ENCODE peak calls at places on chromosomes 16 and 17, in five cellular contexts. E is IMR-90, H is neuronal stem cell, Z is H9, K is mesenchymal stem cell. C is an unnamed sample.

GRCh38 chr16:25198021-25198420 is 18.7 kb upstream of the AQP8 start:
- DNase-seq in E (peak), H (no peak), Z (no peak), K (no peak), C (no peak)

GRCh38 chr16:86251682-86252081 is 258.6 kb upstream of the FOXF1 start:
- DNase-seq in E (peak), H (no peak), Z (no peak), K (peak), C (no peak)

GRCh38 chr17:82553210-82553930 is 33.8 kb downstream of the FOXK2 start:
- DNase-seq in E (no peak), H (no peak), Z (peak), K (no peak), C (no peak)

GRCh38 chr16:2151188-2152091 is 3.0 kb downstream of the RAB26 start:
- DNase-seq in E (no peak), H (no peak), Z (peak), K (no peak), C (no peak)

GRCh38 chr16:14300631-14301149 is 229.6 kb downstream of the MRTFB start:
- DNase-seq in E (peak), H (no peak), Z (peak), K (peak), C (peak)

GRCh38 chr17:71496552-71496951 is 624.3 kb upstream of the SOX9 start:
- DNase-seq in E (peak), H (no peak), Z (no peak), K (peak), C (no peak)

GRCh38 chr17:40094874-40095273 is 5.5 kb downstream of the NR1D1 start:
- DNase-seq in E (no peak), H (no peak), Z (no peak), K (no peak), C (no peak)

GRCh38 chr17:29624586-29624985 is 1.9 kb upstream of the CORO6 start:
- DNase-seq in E (no peak), H (no peak), Z (no peak), K (no peak), C (peak)

GRCh38 chr17:45006927-45007461 is 38.9 kb upstream of the C1QL1 start:
- DNase-seq in E (no peak), H (no peak), Z (no peak), K (no peak), C (no peak)

GRCh38 chr17:259341-259976 is 78.0 kb upstream of the DOC2B start:
- DNase-seq in E (no peak), H (no peak), Z (no peak), K (no peak), C (no peak)

GRCh38 chr16:16149710-16150116 is 73.6 kb downstream of the ABCC6 start:
- DNase-seq in E (no peak), H (no peak), Z (no peak), K (no peak), C (no peak)

GRCh38 chr17:39822051-39822450 is 42.1 kb downstream of the IKZF3 start:
- DNase-seq in E (no peak), H (no peak), Z (no peak), K (no peak), C (no peak)

GRCh38 chr16:79294568-79294967 is 306.0 kb downstream of the MAF start:
- DNase-seq in E (no peak), H (no peak), Z (no peak), K (no peak), C (peak)

GRCh38 chr17:80687819-80688218 is 143.2 kb downstream of the RPTOR start:
- DNase-seq in E (no peak), H (no peak), Z (no peak), K (no peak), C (no peak)

GRCh38 chr17:80461527-80462166 is 14.8 kb downstream of the NPTX1 start:
- DNase-seq in E (no peak), H (no peak), Z (peak), K (no peak), C (no peak)

GRCh38 chr17:65270499-65270898 is 133.3 kb downstream of the RGS9 start:
- DNase-seq in E (no peak), H (no peak), Z (no peak), K (no peak), C (no peak)

GRCh38 chr16:31073823-31074072 is 292 bp downstream of the ZNF668 start:
- DNase-seq in E (no peak), H (peak), Z (no peak), K (no peak), C (no peak)

GRCh38 chr17:79778504-79779087 is 648 bp downstream of the CBX2 start:
- DNase-seq in E (no peak), H (peak), Z (peak), K (peak), C (no peak)

GRCh38 chr17:9432867-9433495 is 142.6 kb downstream of the STX8 start:
- DNase-seq in E (peak), H (no peak), Z (no peak), K (no peak), C (no peak)

GRCh38 chr17:81332118-81332834 is 37.2 kb upstream of the SLC38A10 start:
- DNase-seq in E (no peak), H (no peak), Z (no peak), K (no peak), C (no peak)

GRCh38 chr16:73831197-73831596 is 465.4 kb upstream of the PSMD7 start:
- DNase-seq in E (no peak), H (no peak), Z (no peak), K (no peak), C (no peak)

GRCh38 chr16:81457326-81458133 is 12.9 kb downstream of the CMIP start:
- DNase-seq in E (peak), H (no peak), Z (no peak), K (peak), C (no peak)

GRCh38 chr17:57572062-57572461 is 173.0 kb downstream of the CCDC182 start:
- DNase-seq in E (no peak), H (no peak), Z (no peak), K (no peak), C (no peak)

GRCh38 chr16:75534560-75535205 is 1.2 kb downstream of the CHST5 start:
- DNase-seq in E (no peak), H (no peak), Z (no peak), K (no peak), C (no peak)
- H2BK5ac ChIP-seq in E (no peak), H (peak), Z (no peak), K (no peak), C (no peak)

GRCh38 chr17:18025596-18026407 is 13.2 kb downstream of the ATPAF2 start:
- DNase-seq in E (peak), H (no peak), Z (no peak), K (peak), C (peak)
- H2AFZ ChIP-seq in E (peak), H (no peak), Z (no peak), K (no peak), C (no peak)

GRCh38 chr16:68491576-68491950 is 43.3 kb upstream of the SMPD3 start:
- DNase-seq in E (no peak), H (no peak), Z (no peak), K (no peak), C (no peak)
- H2BK5ac ChIP-seq in E (no peak), H (no peak), Z (no peak), K (no peak), C (no peak)

DNA sequence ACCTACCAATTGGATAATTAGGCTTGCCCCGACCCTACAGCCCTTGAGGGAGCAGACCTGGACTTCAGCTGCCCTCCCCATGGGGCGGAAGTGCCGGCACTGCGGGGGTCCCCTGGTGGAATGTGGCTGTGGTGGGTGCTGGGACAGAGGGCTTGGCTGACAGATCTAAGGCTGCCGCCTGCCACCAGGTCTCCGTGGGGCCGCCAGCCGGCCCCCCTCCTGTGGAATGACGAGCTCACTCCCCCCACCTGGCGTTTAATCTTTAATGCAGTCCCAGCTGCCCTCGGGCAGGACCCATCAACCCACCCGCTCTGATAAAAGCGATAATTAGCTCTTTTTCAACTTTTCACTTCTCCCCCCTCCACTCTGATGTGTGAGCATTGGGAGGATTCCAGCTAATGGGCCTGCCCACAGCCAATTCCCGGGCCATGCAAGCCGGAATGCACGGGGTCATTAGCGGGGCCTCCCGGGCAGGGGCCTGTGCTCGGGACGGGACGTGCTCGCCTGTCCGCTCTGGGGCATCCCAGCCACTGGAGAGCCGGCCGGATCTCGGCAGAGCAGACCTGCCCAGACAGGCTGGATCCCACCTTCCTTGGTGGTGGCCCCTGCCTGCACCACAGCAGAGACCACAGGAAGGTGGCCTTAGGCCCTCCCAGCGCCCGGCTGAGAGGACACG is 28.3 kb upstream of the GOSR2 start:
- DNase-seq in E (no peak), H (no peak), Z (peak), K (no peak), C (peak)
- H2AFZ ChIP-seq in E (no peak), H (peak), Z (no peak), K (no peak), C (no peak)

GRCh38 chr16:6345090-6345489 is 987.6 kb upstream of the RBFOX1 start:
- DNase-seq in E (no peak), H (no peak), Z (no peak), K (no peak), C (no peak)
- H2BK5ac ChIP-seq in E (no peak), H (no peak), Z (no peak), K (no peak), C (no peak)

DNA sequence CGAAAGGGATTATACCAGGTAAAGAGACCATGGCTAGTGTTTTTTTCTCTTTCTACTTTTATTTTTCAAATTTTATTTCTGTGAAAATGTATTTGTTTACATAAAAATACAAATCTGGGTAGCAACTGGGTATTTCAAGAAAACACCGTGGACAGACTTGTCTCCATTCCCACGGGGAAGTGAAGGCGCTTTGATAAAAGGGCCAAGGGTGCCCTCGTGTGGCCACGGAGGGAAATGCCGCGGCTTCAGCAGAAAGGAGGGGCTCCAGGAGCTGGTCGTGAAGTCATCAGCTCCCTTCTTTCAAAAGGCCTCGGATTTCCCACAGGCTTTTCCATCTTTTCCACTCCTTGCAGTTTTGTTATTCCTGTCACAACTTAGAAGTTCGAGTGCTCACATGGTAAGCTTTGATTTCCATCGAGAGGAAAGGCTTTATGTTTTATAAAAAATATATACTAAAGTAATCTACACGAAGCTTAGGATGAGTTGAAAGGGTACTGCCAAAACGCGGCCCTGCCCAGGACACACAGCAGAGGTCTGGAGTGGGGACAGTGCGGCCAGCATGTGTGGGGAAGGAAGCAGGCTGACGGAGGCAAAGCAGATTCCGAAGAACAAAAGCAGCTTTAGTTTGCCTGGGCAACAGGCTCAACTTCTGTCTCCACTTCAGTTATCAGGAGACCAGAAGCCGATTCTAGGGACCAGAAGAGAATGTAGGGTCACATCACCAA is 15.3 kb upstream of the MNT start:
- DNase-seq in E (peak), H (peak), Z (peak), K (peak), C (peak)
- H2AFZ ChIP-seq in E (no peak), H (peak), Z (no peak), K (no peak), C (no peak)

DNA sequence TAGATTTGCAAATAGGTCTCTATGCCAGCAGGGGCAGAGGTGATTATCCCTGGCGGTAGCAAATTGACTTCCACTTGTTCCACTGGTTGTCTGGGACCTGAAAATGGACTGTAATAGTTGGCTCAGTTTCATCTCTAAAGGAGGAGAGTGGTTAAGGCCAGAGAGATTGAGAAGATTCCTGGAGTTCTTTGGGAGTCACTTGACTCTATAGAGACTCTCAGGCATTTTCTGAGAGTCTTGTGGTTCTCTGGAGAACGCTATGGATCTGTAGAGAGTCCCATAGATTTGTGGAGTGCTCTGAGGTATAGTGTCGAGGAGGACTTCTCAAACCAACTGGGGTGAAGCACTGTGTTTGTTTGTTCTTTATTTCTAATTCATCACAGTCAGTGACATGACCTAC is 8.9 kb upstream of the PMP22 start:
- DNase-seq in E (no peak), H (no peak), Z (no peak), K (no peak), C (no peak)
- H2BK5ac ChIP-seq in E (no peak), H (no peak), Z (no peak), K (no peak), C (no peak)

GRCh38 chr16:813916-814412 is 13.4 kb upstream of the GNG13 start:
- DNase-seq in E (no peak), H (no peak), Z (no peak), K (no peak), C (no peak)
- H2AFZ ChIP-seq in E (peak), H (no peak), Z (no peak), K (no peak), C (no peak)